ENCODE peak calls at places on chromosome 1, in five cellular contexts. B is GM04504, Y is hepatocyte, Q is H1, S is GM03348. T is an unnamed sample.

GRCh38 chr1:208208132-208208487 is 36.1 kb downstream of the PLXNA2 start:
- DNase-seq in B (no peak), Y (no peak), Q (no peak), S (no peak), T (no peak)

GRCh38 chr1:11692899-11693590 is 1.5 kb downstream of the DRAXIN start:
- DNase-seq in B (peak), Y (no peak), Q (no peak), S (peak), T (peak)

GRCh38 chr1:33061827-33062226 is 19.1 kb upstream of the AZIN2 start:
- DNase-seq in B (no peak), Y (no peak), Q (no peak), S (no peak), T (no peak)

GRCh38 chr1:148385371-148386030 is 97.6 kb downstream of the PPIAL4G start:
- DNase-seq in B (no peak), Y (no peak), Q (no peak), S (no peak), T (no peak)

GRCh38 chr1:117573386-117574040 is 32.3 kb upstream of the TENT5C start:
- DNase-seq in B (no peak), Y (peak), Q (no peak), S (no peak), T (no peak)

GRCh38 chr1:6692956-6693355 is 8.7 kb downstream of the DNAJC11 start:
- DNase-seq in B (no peak), Y (no peak), Q (no peak), S (no peak), T (no peak)

GRCh38 chr1:227391871-227392270 is 73.6 kb upstream of the CDC42BPA start:
- DNase-seq in B (no peak), Y (no peak), Q (no peak), S (no peak), T (no peak)

GRCh38 chr1:168755800-168756418 is 26.9 kb upstream of the DPT start:
- DNase-seq in B (no peak), Y (no peak), Q (no peak), S (no peak), T (no peak)

GRCh38 chr1:156945881-156946661 is 25.6 kb downstream of the LRRC71 start:
- DNase-seq in B (no peak), Y (no peak), Q (no peak), S (no peak), T (no peak)

GRCh38 chr1:152167835-152168534 is 9.0 kb upstream of the RPTN start:
- DNase-seq in B (peak), Y (no peak), Q (no peak), S (peak), T (no peak)

T was measured in adipocyte.